ENCODE peak calls at places on chromosome 1, in four cellular contexts. One of them, this sample, is unnamed.

GRCh38 chr1:120178799-120179419 is 2.6 kb upstream of the SEC22B start:
- DNase-seq in mesenchymal stem cell: no peak
- DNase-seq in HCT116: no peak
- DNase-seq in IMR-90: peak
- DNase-seq in this sample: peak

GRCh38 chr1:210074904-210075303 is 136.9 kb downstream of the SYT14 start:
- DNase-seq in mesenchymal stem cell: no peak
- DNase-seq in HCT116: no peak
- DNase-seq in IMR-90: no peak
- DNase-seq in this sample: no peak

GRCh38 chr1:22184892-22185612 is 42.2 kb upstream of the WNT4 start:
- DNase-seq in mesenchymal stem cell: no peak
- DNase-seq in HCT116: no peak
- DNase-seq in IMR-90: no peak
- DNase-seq in this sample: peak

GRCh38 chr1:44212355-44213221 is 683 bp upstream of the DMAP1 start:
- DNase-seq in mesenchymal stem cell: no peak
- DNase-seq in HCT116: no peak
- DNase-seq in IMR-90: no peak
- DNase-seq in this sample: no peak

GRCh38 chr1:38860464-38860816 is 868 bp upstream of the RRAGC start:
- DNase-seq in mesenchymal stem cell: peak
- DNase-seq in HCT116: no peak
- DNase-seq in IMR-90: peak
- DNase-seq in this sample: no peak

GRCh38 chr1:163186910-163187309 is 15.8 kb downstream of the RGS5 start:
- DNase-seq in mesenchymal stem cell: no peak
- DNase-seq in HCT116: no peak
- DNase-seq in IMR-90: no peak
- DNase-seq in this sample: no peak

GRCh38 chr1:7515896-7516295 is 255.2 kb upstream of the VAMP3 start:
- DNase-seq in mesenchymal stem cell: no peak
- DNase-seq in HCT116: no peak
- DNase-seq in IMR-90: no peak
- DNase-seq in this sample: no peak

GRCh38 chr1:154759196-154759595 is 110.9 kb downstream of the KCNN3 start:
- DNase-seq in mesenchymal stem cell: no peak
- DNase-seq in HCT116: no peak
- DNase-seq in IMR-90: no peak
- DNase-seq in this sample: no peak

GRCh38 chr1:7755448-7755847 is 15.6 kb upstream of the VAMP3 start:
- DNase-seq in mesenchymal stem cell: peak
- DNase-seq in HCT116: no peak
- DNase-seq in IMR-90: peak
- DNase-seq in this sample: peak

GRCh38 chr1:21334214-21335087 is 44.2 kb upstream of the ECE1 start:
- DNase-seq in mesenchymal stem cell: peak
- DNase-seq in HCT116: no peak
- DNase-seq in IMR-90: peak
- DNase-seq in this sample: peak

GRCh38 chr1:91098299-91098901 is 76.6 kb upstream of the ZNF644 start:
- DNase-seq in mesenchymal stem cell: peak
- DNase-seq in HCT116: no peak
- DNase-seq in IMR-90: no peak
- DNase-seq in this sample: no peak

GRCh38 chr1:2443285-2444137 is 31.1 kb upstream of the PEX10 start:
- DNase-seq in mesenchymal stem cell: no peak
- DNase-seq in HCT116: no peak
- DNase-seq in IMR-90: no peak
- DNase-seq in this sample: no peak

GRCh38 chr1:50973255-50973654 is 3.2 kb downstream of the CDKN2C start:
- DNase-seq in mesenchymal stem cell: no peak
- DNase-seq in HCT116: no peak
- DNase-seq in IMR-90: no peak
- DNase-seq in this sample: no peak

GRCh38 chr1:113021430-113022085 is 51.4 kb upstream of the LRIG2 start:
- DNase-seq in mesenchymal stem cell: no peak
- DNase-seq in HCT116: no peak
- DNase-seq in IMR-90: no peak
- DNase-seq in this sample: no peak

GRCh38 chr1:153490272-153491051 is 30.0 kb upstream of the S100A7 start:
- DNase-seq in mesenchymal stem cell: peak
- DNase-seq in HCT116: peak
- DNase-seq in IMR-90: peak
- DNase-seq in this sample: peak

GRCh38 chr1:187509091-187509490 is 680.3 kb downstream of the PLA2G4A start:
- DNase-seq in mesenchymal stem cell: peak
- DNase-seq in HCT116: no peak
- DNase-seq in IMR-90: peak
- DNase-seq in this sample: peak

GRCh38 chr1:9340864-9341263 is 48.2 kb downstream of the SPSB1 start:
- DNase-seq in mesenchymal stem cell: no peak
- DNase-seq in HCT116: no peak
- DNase-seq in IMR-90: no peak
- DNase-seq in this sample: no peak

GRCh38 chr1:234969011-234969441 is 159.6 kb downstream of the TOMM20 start:
- DNase-seq in mesenchymal stem cell: no peak
- DNase-seq in HCT116: no peak
- DNase-seq in IMR-90: peak
- DNase-seq in this sample: no peak

DNA sequence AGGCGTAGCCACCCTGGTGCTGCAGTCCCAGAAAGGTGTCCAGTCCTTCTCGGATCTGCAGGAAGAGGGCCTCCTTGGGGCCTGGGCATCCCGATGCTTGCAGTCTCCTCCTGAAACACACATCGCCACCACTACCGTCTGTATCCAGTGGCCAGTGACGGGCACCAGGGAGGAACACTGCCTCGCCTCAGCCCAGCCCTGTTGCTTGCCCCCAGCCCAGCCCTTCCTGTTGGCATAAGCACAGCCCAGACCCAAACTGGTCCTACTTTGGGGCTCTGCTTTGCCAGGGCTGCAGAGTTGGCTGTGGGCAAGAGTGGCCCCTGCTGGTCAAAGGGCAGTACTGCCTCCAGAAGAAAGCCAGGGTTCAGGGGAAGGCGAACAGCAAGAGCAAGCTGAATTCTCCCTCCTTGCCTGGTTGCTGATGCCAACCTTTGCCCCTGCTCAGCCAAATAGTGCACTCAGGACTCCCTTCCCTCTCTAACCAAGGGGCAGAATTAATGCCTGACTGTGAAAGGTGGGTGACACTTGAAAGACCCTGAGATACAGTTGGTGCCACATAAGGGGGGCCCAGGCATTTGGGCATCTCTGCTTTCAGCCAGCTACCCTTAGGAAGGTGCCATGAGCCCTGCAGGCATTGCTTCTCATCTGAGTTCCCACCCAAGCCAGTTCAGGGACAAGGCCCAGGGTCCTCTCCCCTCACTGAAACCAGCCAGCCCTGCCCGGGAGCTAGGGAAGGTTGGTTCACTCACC is 11.1 kb upstream of the ARHGEF2 start:
- DNase-seq in mesenchymal stem cell: peak
- DNase-seq in HCT116: no peak
- DNase-seq in IMR-90: peak
- DNase-seq in this sample: peak
- H3K9ac ChIP-seq in mesenchymal stem cell: peak
- H3K9ac ChIP-seq in HCT116: no peak
- H3K9ac ChIP-seq in IMR-90: peak
- H3K9ac ChIP-seq in this sample: no peak

DNA sequence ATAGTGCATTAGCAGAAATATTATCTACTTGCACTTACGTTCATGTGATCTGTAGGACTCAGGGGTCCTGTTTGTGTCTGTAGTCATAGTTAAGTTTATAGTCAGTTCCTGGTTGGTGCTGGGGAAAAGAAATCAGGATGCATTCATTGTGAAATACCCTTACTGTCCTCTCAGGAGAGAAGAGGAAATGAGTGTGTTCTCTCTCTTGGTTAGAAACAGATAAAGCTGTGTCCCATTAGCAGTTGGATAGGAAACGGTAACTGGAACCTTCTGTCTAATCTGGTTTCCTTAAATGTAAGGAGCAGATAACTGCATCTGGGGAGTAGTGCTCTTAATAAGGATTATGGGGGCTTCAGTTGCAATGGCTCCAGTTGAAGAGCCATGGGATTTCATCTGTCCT is 8.9 kb downstream of the SDCCAG8 start:
- DNase-seq in mesenchymal stem cell: peak
- DNase-seq in HCT116: no peak
- DNase-seq in IMR-90: peak
- DNase-seq in this sample: peak
- H3K4me2 ChIP-seq in mesenchymal stem cell: no peak
- H3K4me2 ChIP-seq in HCT116: no peak
- H3K4me2 ChIP-seq in IMR-90: peak
- H3K4me2 ChIP-seq in this sample: peak

GRCh38 chr1:13735168-13735930 is 35.4 kb downstream of the PRDM2 start:
- DNase-seq in mesenchymal stem cell: no peak
- DNase-seq in HCT116: no peak
- DNase-seq in IMR-90: no peak
- DNase-seq in this sample: no peak

GRCh38 chr1:13731897-13732296 is 31.9 kb downstream of the PRDM2 start:
- DNase-seq in mesenchymal stem cell: no peak
- DNase-seq in HCT116: no peak
- DNase-seq in IMR-90: no peak
- DNase-seq in this sample: no peak

GRCh38 chr1:13733705-13734104 is 33.7 kb downstream of the PRDM2 start:
- DNase-seq in mesenchymal stem cell: no peak
- DNase-seq in HCT116: no peak
- DNase-seq in IMR-90: no peak
- DNase-seq in this sample: no peak

GRCh38 chr1:13730751-13731482 is 30.9 kb downstream of the PRDM2 start:
- DNase-seq in mesenchymal stem cell: no peak
- DNase-seq in HCT116: no peak
- DNase-seq in IMR-90: peak
- DNase-seq in this sample: peak

DNA sequence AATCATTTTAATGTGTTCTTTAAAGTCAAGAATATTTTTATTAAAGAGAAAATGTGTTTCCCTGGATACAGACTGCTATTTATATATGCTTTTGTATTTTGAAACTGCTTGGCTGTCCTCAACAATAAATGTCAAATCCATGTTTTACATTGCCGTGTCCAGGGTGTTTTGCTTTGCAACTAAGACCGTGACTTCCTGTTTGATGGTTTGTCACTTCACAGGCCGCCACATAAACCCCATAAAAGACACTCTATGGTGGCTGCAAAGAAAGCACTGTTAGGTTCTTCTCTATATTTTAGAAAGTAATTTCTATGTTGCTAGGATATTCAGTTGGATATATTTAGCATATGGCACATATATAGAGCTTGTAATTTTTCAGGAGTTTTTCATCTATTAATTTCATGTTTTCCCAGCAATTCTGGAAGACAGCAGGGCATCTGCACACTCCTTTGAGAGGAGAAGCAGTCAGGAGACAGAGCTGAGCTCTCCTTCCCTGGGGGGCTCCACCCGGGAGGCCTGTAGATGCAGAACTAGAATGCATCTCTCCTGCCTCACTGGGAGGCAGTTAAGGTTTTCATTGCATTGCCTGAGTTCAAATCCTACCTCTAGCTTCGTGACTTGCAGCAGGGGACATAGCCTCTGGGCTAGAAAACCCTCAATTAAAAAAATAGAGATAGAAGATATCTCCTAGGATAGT is 33.1 kb downstream of the PRDM2 start:
- DNase-seq in mesenchymal stem cell: no peak
- DNase-seq in HCT116: no peak
- DNase-seq in IMR-90: no peak
- DNase-seq in this sample: no peak
- H3K9ac ChIP-seq in mesenchymal stem cell: peak
- H3K9ac ChIP-seq in HCT116: no peak
- H3K9ac ChIP-seq in IMR-90: no peak
- H3K9ac ChIP-seq in this sample: no peak

GRCh38 chr1:110880708-110881374 is 7.9 kb downstream of the CD53 start:
- DNase-seq in mesenchymal stem cell: no peak
- DNase-seq in HCT116: no peak
- DNase-seq in IMR-90: no peak
- DNase-seq in this sample: no peak
- H3K4me2 ChIP-seq in mesenchymal stem cell: no peak
- H3K4me2 ChIP-seq in HCT116: no peak
- H3K4me2 ChIP-seq in IMR-90: no peak
- H3K4me2 ChIP-seq in this sample: no peak

GRCh38 chr1:117092594-117092993 is 29.0 kb downstream of the TRIM45 start:
- DNase-seq in mesenchymal stem cell: no peak
- DNase-seq in HCT116: no peak
- DNase-seq in IMR-90: no peak
- DNase-seq in this sample: no peak
- H3K9ac ChIP-seq in mesenchymal stem cell: peak
- H3K9ac ChIP-seq in HCT116: no peak
- H3K9ac ChIP-seq in IMR-90: no peak
- H3K9ac ChIP-seq in this sample: no peak

DNA sequence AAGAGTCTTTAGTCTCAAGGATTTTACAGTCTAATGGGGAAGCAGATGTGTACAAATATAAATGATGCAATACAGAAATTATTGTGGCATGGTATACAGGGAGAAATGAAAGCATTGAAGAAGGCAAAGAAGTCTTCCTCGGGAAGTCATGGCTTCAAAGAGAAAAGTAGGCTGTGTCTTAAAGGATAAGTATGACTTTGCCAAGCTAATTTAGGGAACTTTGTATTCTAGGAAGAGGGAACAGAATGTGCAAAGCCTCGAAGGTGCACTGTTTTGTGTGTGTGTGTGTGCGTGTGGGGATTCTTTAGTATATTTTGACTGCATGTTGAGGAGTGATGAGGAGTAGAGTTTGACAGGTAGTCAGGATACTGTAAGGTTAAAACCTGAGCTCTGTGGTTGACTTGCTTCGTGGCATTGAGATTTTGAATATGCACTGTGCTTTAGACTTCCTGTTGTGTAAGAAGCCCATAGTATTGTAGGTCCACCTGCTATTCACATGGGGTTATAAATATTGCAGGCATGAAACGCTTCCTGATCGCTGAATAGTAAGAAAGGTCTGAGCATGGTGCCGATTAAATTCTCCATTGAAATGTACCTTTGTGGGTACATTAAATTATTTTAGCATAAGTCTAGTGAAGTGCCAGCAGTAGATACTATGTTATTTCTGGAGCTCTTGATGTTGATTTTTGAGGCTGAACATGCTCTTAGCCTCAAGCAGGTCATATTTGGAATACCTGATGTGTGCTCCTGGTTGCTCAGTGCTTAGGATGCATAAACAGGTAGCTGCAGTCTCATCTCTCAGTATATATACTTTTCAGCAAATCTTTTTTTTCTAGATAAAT is 8.0 kb downstream of the SMAP2 start:
- DNase-seq in mesenchymal stem cell: no peak
- DNase-seq in HCT116: no peak
- DNase-seq in IMR-90: no peak
- DNase-seq in this sample: no peak
- H3K4me2 ChIP-seq in mesenchymal stem cell: no peak
- H3K4me2 ChIP-seq in HCT116: no peak
- H3K4me2 ChIP-seq in IMR-90: no peak
- H3K4me2 ChIP-seq in this sample: no peak